ENCODE peak calls at places on chromosome 20, in four cellular contexts. J, E, Z and D are unnamed samples.

GRCh38 chr20:50932016-50932338 is 740 bp upstream of the ADNP start:
- DNase-seq in E (no peak), J (peak), Z (no peak), D (no peak)

GRCh38 chr20:57259179-57260021 is 7.0 kb downstream of the BMP7 start:
- DNase-seq in Z (no peak), E (no peak), J (no peak), D (no peak)

GRCh38 chr20:17956099-17956685 is 12.4 kb downstream of the SNX5 start:
- DNase-seq in Z (no peak), J (no peak), E (no peak), D (no peak)

GRCh38 chr20:48288930-48289507 is 503.7 kb upstream of the SULF2 start:
- DNase-seq in E (no peak), Z (no peak), J (no peak), D (no peak)

GRCh38 chr20:10448270-10449156 is 13.4 kb downstream of the SLX4IP start:
- DNase-seq in Z (no peak), E (no peak), J (no peak), D (no peak)

GRCh38 chr20:3896853-3897252 is 7.7 kb downstream of the PANK2 start:
- DNase-seq in Z (no peak), J (no peak), E (no peak), D (no peak)

GRCh38 chr20:34954905-34955231 is 738 bp downstream of the GSS start:
- DNase-seq in E (no peak), J (no peak), Z (no peak), D (peak)

GRCh38 chr20:63124782-63125580 is 91.0 kb downstream of the YTHDF1 start:
- DNase-seq in Z (no peak), J (no peak), E (no peak), D (no peak)

GRCh38 chr20:50181344-50181743 is 9.3 kb upstream of the CEBPB start:
- DNase-seq in J (no peak), E (no peak), Z (no peak), D (no peak)

GRCh38 chr20:2399390-2399789 is 18.7 kb downstream of the TGM6 start:
- DNase-seq in Z (no peak), E (no peak), J (no peak), D (no peak)

GRCh38 chr20:49786671-49787370 is 25.8 kb upstream of the SLC9A8 start:
- DNase-seq in J (no peak), E (no peak), Z (no peak), D (peak)

GRCh38 chr20:32621071-32621913 is 36.2 kb upstream of the NOL4L start:
- DNase-seq in Z (no peak), J (no peak), E (no peak), D (no peak)

GRCh38 chr20:41329435-41330342 is 10.9 kb upstream of the LPIN3 start:
- DNase-seq in E (peak), J (peak), Z (no peak), D (peak)

GRCh38 chr20:57896017-57896416 is 186.2 kb upstream of the PMEPA1 start:
- DNase-seq in J (no peak), Z (no peak), E (no peak), D (no peak)

GRCh38 chr20:35327074-35327976 is 35.1 kb upstream of the FAM83C start:
- DNase-seq in E (no peak), Z (no peak), J (no peak), D (peak)

GRCh38 chr20:1862665-1863059 is 32.5 kb upstream of the SIRPA start:
- DNase-seq in E (no peak), J (no peak), Z (no peak), D (no peak)

GRCh38 chr20:59784365-59785117 is 148.9 kb downstream of the SYCP2 start:
- DNase-seq in E (no peak), J (no peak), Z (no peak), D (no peak)

GRCh38 chr20:49846206-49846807 is 33.7 kb downstream of the SLC9A8 start:
- DNase-seq in J (peak), Z (peak), E (no peak), D (peak)

GRCh38 chr20:49286689-49287551 is 9.1 kb upstream of the ZNFX1 start:
- DNase-seq in J (peak), E (no peak), Z (no peak), D (no peak)

GRCh38 chr20:6704132-6704861 is 63.2 kb upstream of the BMP2 start:
- DNase-seq in E (no peak), Z (no peak), J (no peak), D (no peak)

GRCh38 chr20:35054804-35055203 is 37.8 kb downstream of the TRPC4AP start:
- DNase-seq in E (no peak), Z (no peak), J (no peak), D (no peak)

GRCh38 chr20:53387983-53388675 is 205.5 kb downstream of the ZNF217 start:
- DNase-seq in Z (no peak), J (no peak), E (no peak), D (no peak)

GRCh38 chr20:54680872-54681297 is 205.5 kb downstream of the DOK5 start:
- DNase-seq in E (no peak), Z (no peak), J (peak), D (peak)

GRCh38 chr20:19451591-19452295 is 239.3 kb downstream of the SLC24A3 start:
- DNase-seq in Z (no peak), J (no peak), E (no peak), D (no peak)

GRCh38 chr20:63064745-63065711 is 58.3 kb upstream of the BHLHE23 start:
- DNase-seq in Z (no peak), J (no peak), E (no peak), D (no peak)

GRCh38 chr20:25695532-25696383 is 895 bp downstream of the ZNF337 start:
- DNase-seq in E (no peak), Z (no peak), J (peak), D (no peak)

GRCh38 chr20:953742-954141 is 37.6 kb upstream of the ANGPT4 start:
- DNase-seq in J (peak), E (no peak), Z (no peak), D (no peak)

GRCh38 chr20:11056414-11056813 is 382.6 kb upstream of the JAG1 start:
- DNase-seq in Z (no peak), J (no peak), E (no peak), D (no peak)

GRCh38 chr20:25544760-25545159 is 40.6 kb downstream of the NINL start:
- DNase-seq in Z (no peak), J (no peak), E (no peak), D (no peak)

GRCh38 chr20:50434653-50435396 is 75.4 kb upstream of the PTPN1 start:
- DNase-seq in J (peak), E (no peak), Z (no peak), D (peak)

GRCh38 chr20:63751471-63752271 is 12.1 kb downstream of the SLC2A4RG start:
- DNase-seq in E (no peak), Z (no peak), J (no peak), D (no peak)

GRCh38 chr20:17735206-17735804 is 35.5 kb downstream of the BANF2 start:
- DNase-seq in E (no peak), Z (no peak), J (no peak), D (no peak)

GRCh38 chr20:63312690-63313348 is 19.8 kb downstream of the COL20A1 start:
- DNase-seq in E (no peak), J (no peak), Z (no peak), D (no peak)

GRCh38 chr20:63974402-63975200 is 4.8 kb downstream of the SAMD10 start:
- DNase-seq in J (no peak), Z (peak), E (no peak), D (no peak)

GRCh38 chr20:51574248-51575033 is 31.9 kb upstream of the NFATC2 start:
- DNase-seq in J (no peak), E (no peak), Z (no peak), D (no peak)